ENCODE peak calls at places on chromosome 21, in four cellular contexts. One of them, this sample, is unnamed.

GRCh38 chr21:38384675-38385074 is 113.6 kb downstream of the ERG start:
- DNase-seq in heart left ventricle: no peak
- DNase-seq in KG1: peak
- DNase-seq in frontal cortex: no peak
- DNase-seq in this sample: no peak

GRCh38 chr21:36749935-36750578 is 51.1 kb downstream of the SIM2 start:
- DNase-seq in heart left ventricle: no peak
- DNase-seq in KG1: no peak
- DNase-seq in frontal cortex: no peak
- DNase-seq in this sample: peak

GRCh38 chr21:27814226-27814625 is 847.3 kb upstream of the ADAMTS5 start:
- DNase-seq in heart left ventricle: no peak
- DNase-seq in KG1: no peak
- DNase-seq in frontal cortex: no peak
- DNase-seq in this sample: no peak

GRCh38 chr21:36466061-36466511 is 13.8 kb downstream of the CLDN14 start:
- DNase-seq in heart left ventricle: no peak
- DNase-seq in KG1: no peak
- DNase-seq in frontal cortex: no peak
- DNase-seq in this sample: no peak

GRCh38 chr21:32727728-32728454 is at the start of gene SYNJ1:
- DNase-seq in heart left ventricle: peak
- DNase-seq in KG1: peak
- DNase-seq in frontal cortex: peak
- DNase-seq in this sample: peak

GRCh38 chr21:22813201-22813600 is 1815.0 kb downstream of the NCAM2 start:
- DNase-seq in heart left ventricle: no peak
- DNase-seq in KG1: no peak
- DNase-seq in frontal cortex: no peak
- DNase-seq in this sample: no peak

GRCh38 chr21:45335761-45336534 is 48.3 kb upstream of the POFUT2 start:
- DNase-seq in heart left ventricle: no peak
- DNase-seq in KG1: no peak
- DNase-seq in frontal cortex: no peak
- DNase-seq in this sample: no peak

GRCh38 chr21:22791986-22792560 is 1793.9 kb downstream of the NCAM2 start:
- DNase-seq in heart left ventricle: no peak
- DNase-seq in KG1: peak
- DNase-seq in frontal cortex: no peak
- DNase-seq in this sample: peak

GRCh38 chr21:41482321-41482720 is 25.6 kb downstream of the TMPRSS2 start:
- DNase-seq in heart left ventricle: no peak
- DNase-seq in KG1: no peak
- DNase-seq in frontal cortex: no peak
- DNase-seq in this sample: peak

GRCh38 chr21:33976980-33977720 is 61.5 kb upstream of the ATP5PO start:
- DNase-seq in heart left ventricle: no peak
- DNase-seq in KG1: peak
- DNase-seq in frontal cortex: no peak
- DNase-seq in this sample: no peak

GRCh38 chr21:45559216-45560105 is 17.2 kb upstream of the SLC19A1 start:
- DNase-seq in heart left ventricle: peak
- DNase-seq in KG1: no peak
- DNase-seq in frontal cortex: no peak
- DNase-seq in this sample: no peak